ENCODE peak calls at places on chromosomes 5 and 9, in nine cellular contexts. R is BE2C, Q is PC-3, D is heart left ventricle, L is fibroblast of mammary gland, I is GM12865, S is fibroblast of lung, Y is OCI-LY7, U is mucosa of descending colon. J is an unnamed sample.

GRCh38 chr5:132032156-132032555 is 20.7 kb upstream of the ACSL6 start:
- DNase-seq in R (no peak), Q (no peak), D (no peak), L (no peak), I (no peak), S (no peak), Y (no peak), U (no peak), J (no peak)

GRCh38 chr5:32308951-32309350 is 3.8 kb downstream of the MTMR12 start:
- DNase-seq in R (no peak), Q (no peak), D (no peak), L (no peak), I (no peak), S (no peak), Y (no peak), U (no peak), J (no peak)

GRCh38 chr5:149975409-149975808 is 14.9 kb downstream of the SLC26A2 start:
- DNase-seq in R (no peak), Q (no peak), D (no peak), L (no peak), I (no peak), S (no peak), Y (no peak), U (no peak), J (no peak)

GRCh38 chr9:25681270-25681669 is 3.0 kb upstream of the TUSC1 start:
- DNase-seq in R (no peak), Q (peak), D (no peak), L (peak), I (no peak), S (peak), Y (no peak), U (no peak), J (peak)

GRCh38 chr5:103402861-103403260 is 144.3 kb downstream of the MACIR start:
- DNase-seq in R (peak), Q (peak), D (no peak), L (no peak), I (no peak), S (no peak), Y (no peak), U (no peak), J (no peak)

GRCh38 chr5:8729437-8729836 is 816.4 kb downstream of the SEMA5A start:
- DNase-seq in R (no peak), Q (peak), D (no peak), L (peak), I (no peak), S (peak), Y (no peak), U (no peak), J (peak)

GRCh38 chr5:40689442-40689841 is 9.7 kb downstream of the PTGER4 start:
- DNase-seq in R (no peak), Q (peak), D (no peak), L (peak), I (peak), S (peak), Y (no peak), U (no peak), J (peak)

GRCh38 chr5:74042559-74043357 is 416.8 kb downstream of the ARHGEF28 start:
- DNase-seq in R (no peak), Q (peak), D (no peak), L (peak), I (no peak), S (peak), Y (no peak), U (no peak), J (peak)

GRCh38 chr5:136191304-136192014 is 1.5 kb downstream of the SMIM32 start:
- DNase-seq in R (no peak), Q (no peak), D (no peak), L (peak), I (no peak), S (peak), Y (no peak), U (peak), J (peak)

GRCh38 chr5:138610468-138611294 is 35.5 kb upstream of the HSPA9 start:
- DNase-seq in R (peak), Q (no peak), D (no peak), L (peak), I (no peak), S (peak), Y (no peak), U (no peak), J (no peak)

GRCh38 chr5:173866249-173867172 is 21.6 kb upstream of the CPEB4 start:
- DNase-seq in R (no peak), Q (no peak), D (no peak), L (no peak), I (no peak), S (no peak), Y (no peak), U (no peak), J (no peak)

GRCh38 chr5:68343421-68343826 is 127.9 kb downstream of the PIK3R1 start:
- DNase-seq in R (no peak), Q (peak), D (peak), L (peak), I (peak), S (peak), Y (no peak), U (no peak), J (peak)

GRCh38 chr5:14872070-14872989 is 752 bp upstream of the ANKH start:
- DNase-seq in R (peak), Q (peak), D (peak), L (peak), I (peak), S (peak), Y (peak), U (peak), J (peak)

GRCh38 chr5:757931-758697 is 26.4 kb downstream of the ZDHHC11B start:
- DNase-seq in R (peak), Q (no peak), D (peak), L (no peak), I (no peak), S (no peak), Y (no peak), U (peak), J (no peak)

GRCh38 chr5:128436825-128437224 is 101.2 kb downstream of the FBN2 start:
- DNase-seq in R (no peak), Q (peak), D (no peak), L (peak), I (no peak), S (peak), Y (no peak), U (no peak), J (peak)

GRCh38 chr5:178236685-178237084 is 4.1 kb upstream of the PHYKPL start:
- DNase-seq in R (no peak), Q (no peak), D (peak), L (no peak), I (no peak), S (no peak), Y (no peak), U (peak), J (no peak)

GRCh38 chr5:126794157-126794828 is 17.4 kb downstream of the LMNB1 start:
- DNase-seq in R (no peak), Q (no peak), D (no peak), L (no peak), I (peak), S (no peak), Y (peak), U (no peak), J (no peak)

GRCh38 chr9:34010979-34011378 is 37.7 kb downstream of the UBAP2 start:
- DNase-seq in R (peak), Q (peak), D (no peak), L (peak), I (peak), S (peak), Y (peak), U (no peak), J (peak)

GRCh38 chr5:885127-885442 is 7.5 kb downstream of the BRD9 start:
- DNase-seq in R (no peak), Q (no peak), D (no peak), L (no peak), I (no peak), S (no peak), Y (no peak), U (no peak), J (no peak)

GRCh38 chr9:121282309-121283071 is 14.5 kb downstream of the GSN start:
- DNase-seq in R (no peak), Q (peak), D (peak), L (peak), I (no peak), S (peak), Y (no peak), U (no peak), J (peak)

GRCh38 chr5:125348221-125348692 is 601.8 kb upstream of the ZNF608 start:
- DNase-seq in R (no peak), Q (no peak), D (peak), L (peak), I (no peak), S (peak), Y (no peak), U (no peak), J (peak)

GRCh38 chr9:137178201-137178938 is 6.5 kb upstream of the TMEM210 start:
- DNase-seq in R (no peak), Q (no peak), D (no peak), L (no peak), I (no peak), S (no peak), Y (no peak), U (no peak), J (no peak)

GRCh38 chr9:132237481-132237880 is 75.6 kb downstream of the NTNG2 start:
- DNase-seq in R (peak), Q (peak), D (peak), L (no peak), I (no peak), S (no peak), Y (no peak), U (no peak), J (no peak)

GRCh38 chr5:324736-325612 is 3.5 kb downstream of the AHRR start:
- DNase-seq in R (no peak), Q (no peak), D (no peak), L (no peak), I (no peak), S (no peak), Y (no peak), U (no peak), J (no peak)

GRCh38 chr5:74233571-74233970 is 407.0 kb downstream of the ENC1 start:
- DNase-seq in R (no peak), Q (peak), D (no peak), L (peak), I (no peak), S (peak), Y (no peak), U (no peak), J (peak)

GRCh38 chr9:13705913-13706312 is 426.4 kb upstream of the MPDZ start:
- DNase-seq in R (peak), Q (no peak), D (peak), L (peak), I (no peak), S (peak), Y (no peak), U (no peak), J (peak)

GRCh38 chr5:18105449-18105848 is 471.2 kb downstream of the TAF11L14 start:
- DNase-seq in R (no peak), Q (peak), D (no peak), L (no peak), I (no peak), S (no peak), Y (no peak), U (no peak), J (no peak)

GRCh38 chr9:75229605-75230332 is 141.5 kb downstream of the OSTF1 start:
- DNase-seq in R (no peak), Q (peak), D (no peak), L (peak), I (no peak), S (no peak), Y (no peak), U (peak), J (peak)

GRCh38 chr5:54249210-54250028 is 61.0 kb downstream of the ARL15 start:
- DNase-seq in R (peak), Q (peak), D (no peak), L (peak), I (peak), S (no peak), Y (peak), U (no peak), J (no peak)

DNA sequence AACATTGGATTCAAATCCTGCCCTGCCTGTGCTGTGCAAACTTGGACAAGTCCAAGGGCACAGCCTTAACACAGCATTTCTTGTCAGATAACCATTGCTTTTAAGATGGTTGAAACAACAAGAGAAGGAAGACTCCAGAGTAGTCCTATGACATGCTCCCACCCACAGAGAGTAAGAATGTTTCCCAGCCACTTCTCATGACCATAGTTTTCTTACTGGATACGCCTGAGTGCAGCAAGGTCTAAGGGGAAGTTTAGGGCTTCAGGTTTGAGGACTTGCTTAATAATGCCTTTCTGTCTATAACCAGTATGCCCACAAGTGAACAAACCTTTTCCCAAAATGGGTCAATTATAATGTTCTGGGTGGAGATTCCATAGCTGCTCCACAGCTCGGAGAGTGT is 126.4 kb downstream of the SLF1 start:
- DNase-seq in R (no peak), Q (no peak), D (no peak), L (no peak), I (peak), S (no peak), Y (no peak), U (no peak), J (no peak)
- TF ChIP-seq CTCF in R (no peak), Q (no peak), D (no peak), L (no peak), I (no peak), S (no peak), Y (no peak), U (no peak), J (no peak)

GRCh38 chr9:79572891-79573696 is 1.3 kb downstream of the TLE4 start:
- DNase-seq in R (peak), Q (no peak), D (peak), L (no peak), I (peak), S (peak), Y (peak), U (peak), J (no peak)

GRCh38 chr9:79574716-79575242 is 3.0 kb downstream of the TLE4 start:
- DNase-seq in R (no peak), Q (no peak), D (no peak), L (no peak), I (no peak), S (peak), Y (no peak), U (no peak), J (no peak)

GRCh38 chr9:79573697-79573976 is 1.9 kb downstream of the TLE4 start:
- DNase-seq in R (no peak), Q (peak), D (no peak), L (no peak), I (no peak), S (peak), Y (no peak), U (no peak), J (no peak)

GRCh38 chr9:79575560-79575959 is 3.8 kb downstream of the TLE4 start:
- DNase-seq in R (no peak), Q (no peak), D (no peak), L (no peak), I (no peak), S (no peak), Y (no peak), U (no peak), J (no peak)

DNA sequence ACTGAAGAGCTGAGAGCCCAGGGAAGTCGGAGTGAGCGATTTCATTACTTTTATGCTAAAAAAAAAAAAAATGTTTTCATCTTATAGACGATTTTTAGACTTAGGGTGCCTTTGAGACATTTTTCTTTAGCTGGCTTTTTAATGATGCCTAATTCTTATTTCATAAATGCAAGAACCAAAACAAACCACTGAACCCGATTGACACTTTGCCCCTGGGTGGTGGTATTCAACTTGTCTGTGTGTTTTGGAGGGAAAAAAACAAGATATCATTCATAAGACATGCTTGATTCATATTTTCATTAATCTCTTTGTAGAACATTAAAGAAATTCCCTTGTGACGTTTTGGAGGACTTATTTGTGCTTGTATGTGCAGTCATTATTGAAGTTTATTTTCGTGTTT is 2.4 kb downstream of the TLE4 start:
- DNase-seq in R (no peak), Q (no peak), D (no peak), L (no peak), I (no peak), S (no peak), Y (no peak), U (no peak), J (no peak)
- H3K4me3 ChIP-seq in R (peak), Q (peak), D (peak), L (peak), I (peak), S (peak), Y (peak), U (no peak), J (peak)

DNA sequence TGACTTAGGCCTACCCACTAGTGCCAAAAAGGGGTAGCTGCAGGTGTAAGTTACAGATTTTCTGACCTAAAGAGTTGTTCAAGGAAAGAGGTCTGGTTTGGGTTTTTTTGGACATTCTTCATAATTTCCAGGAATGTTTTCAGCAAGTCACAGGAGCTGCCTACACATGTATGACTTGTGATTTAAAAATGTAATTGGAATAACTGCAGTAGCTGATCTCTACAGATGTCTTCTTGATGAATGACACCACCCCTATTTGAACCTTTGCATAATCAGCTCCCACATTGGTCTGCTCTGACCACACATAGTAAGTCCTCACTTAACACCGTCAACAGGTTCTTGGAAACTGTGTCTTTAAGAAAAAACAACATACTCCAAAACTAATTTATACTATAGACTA is 481.4 kb downstream of the RASEF start:
- DNase-seq in R (no peak), Q (no peak), D (no peak), L (no peak), I (no peak), S (no peak), Y (no peak), U (no peak), J (no peak)
- TF ChIP-seq CTCF in R (no peak), Q (no peak), D (no peak), L (no peak), I (no peak), S (no peak), Y (no peak), U (no peak), J (no peak)

DNA sequence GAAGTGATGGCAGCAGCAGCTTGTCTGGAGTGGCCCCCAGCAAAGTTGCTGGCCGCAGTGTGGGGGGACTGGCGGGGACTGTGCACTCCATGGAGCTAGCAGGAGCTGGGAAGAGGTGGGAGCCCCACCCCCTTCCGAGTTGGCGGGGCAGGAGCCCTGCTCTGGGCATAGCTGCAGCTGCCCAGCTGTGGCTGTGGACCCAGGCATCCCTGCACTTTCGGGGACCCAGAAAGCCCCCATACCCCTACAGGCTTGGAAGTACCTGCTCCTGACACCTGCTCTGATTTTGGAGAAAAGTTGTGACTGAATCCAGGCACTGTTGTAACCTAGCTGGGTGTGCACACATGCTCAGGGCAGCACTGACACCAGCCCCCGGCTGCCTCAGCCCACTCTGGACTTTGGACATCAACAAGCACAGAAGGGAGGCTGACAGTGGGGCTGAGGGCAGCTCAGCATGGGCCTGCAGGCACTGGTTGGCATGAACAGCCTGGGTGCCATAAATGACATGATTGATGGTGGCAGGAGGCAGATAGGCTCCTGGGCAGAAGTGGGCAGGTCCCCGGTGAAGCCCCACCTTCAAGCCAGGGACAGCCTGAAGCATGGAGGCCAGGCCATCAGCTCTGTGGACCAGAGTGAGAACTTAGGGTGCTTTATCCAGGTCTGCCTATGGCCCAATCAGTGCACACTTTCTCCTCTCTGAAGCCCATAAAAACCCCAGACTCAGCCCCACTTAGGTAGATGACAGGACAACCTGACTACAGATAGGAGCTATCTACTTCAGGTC is 12.6 kb downstream of the LMBRD2 start:
- DNase-seq in R (no peak), Q (no peak), D (no peak), L (no peak), I (no peak), S (no peak), Y (peak), U (no peak), J (no peak)
- H3K4me3 ChIP-seq in R (no peak), Q (no peak), D (no peak), L (no peak), I (no peak), S (no peak), Y (no peak), U (no peak), J (no peak)

GRCh38 chr9:4386819-4387218 is 87.0 kb upstream of the GLIS3 start:
- DNase-seq in R (no peak), Q (peak), D (no peak), L (no peak), I (peak), S (no peak), Y (no peak), U (no peak), J (no peak)
- TF ChIP-seq CTCF in R (no peak), Q (peak), D (no peak), L (no peak), I (peak), S (no peak), Y (no peak), U (no peak), J (no peak)

GRCh38 chr5:119397518-119398380 is 41.9 kb downstream of the TNFAIP8 start:
- DNase-seq in R (no peak), Q (peak), D (no peak), L (peak), I (peak), S (peak), Y (no peak), U (no peak), J (peak)

GRCh38 chr5:119396265-119396664 is 40.4 kb downstream of the TNFAIP8 start:
- DNase-seq in R (no peak), Q (no peak), D (no peak), L (no peak), I (peak), S (no peak), Y (no peak), U (no peak), J (no peak)

GRCh38 chr5:119393201-119393691 is 37.4 kb downstream of the TNFAIP8 start:
- DNase-seq in R (no peak), Q (no peak), D (no peak), L (peak), I (no peak), S (peak), Y (no peak), U (no peak), J (no peak)

GRCh38 chr5:119393746-119394145 is 37.9 kb downstream of the TNFAIP8 start:
- DNase-seq in R (no peak), Q (peak), D (no peak), L (peak), I (no peak), S (peak), Y (no peak), U (no peak), J (peak)

GRCh38 chr5:119395080-119395836 is 39.4 kb downstream of the TNFAIP8 start:
- DNase-seq in R (no peak), Q (no peak), D (no peak), L (no peak), I (peak), S (no peak), Y (peak), U (no peak), J (no peak)
- H3K4me3 ChIP-seq in R (no peak), Q (no peak), D (no peak), L (no peak), I (no peak), S (no peak), Y (no peak), U (no peak), J (no peak)

J was measured in fibroblast of pulmonary artery.